ENCODE peak calls at places on chromosomes 12 and 14, in seven cellular contexts. T, B, G, N, A, I and M are unnamed samples.

GRCh38 chr14:29236848-29237247 is 470.3 kb downstream of the FOXG1 start:
- DNase-seq in T (no peak), B (peak; percentile 60), G (no peak), N (no peak), A (no peak), I (peak; percentile 75), M (no peak)

GRCh38 chr14:96151242-96151641 is 53.4 kb upstream of the BDKRB2 start:
- DNase-seq in T (no peak), B (no peak), G (no peak), N (no peak), A (no peak), I (no peak), M (peak; percentile 64)

GRCh38 chr14:105021656-105022275 is 883 bp upstream of the CDCA4 start:
- DNase-seq in T (no peak), B (peak; percentile 30), G (no peak), N (peak; percentile 76), A (peak; percentile 50), I (no peak), M (no peak)

GRCh38 chr12:117111386-117112267 is 12.4 kb upstream of the TESC start:
- DNase-seq in T (no peak), B (no peak), G (no peak), N (no peak), A (peak; percentile 66), I (no peak), M (no peak)

GRCh38 chr14:91681893-91682563 is 49.9 kb downstream of the CATSPERB start:
- DNase-seq in T (no peak), B (no peak), G (no peak), N (no peak), A (no peak), I (no peak), M (no peak)

GRCh38 chr12:75990189-75990912 is 41.2 kb downstream of the PHLDA1 start:
- DNase-seq in T (no peak), B (no peak), G (no peak), N (peak; percentile 37), A (no peak), I (no peak), M (no peak)

GRCh38 chr14:72476657-72477499 is 417.0 kb downstream of the DPF3 start:
- DNase-seq in T (no peak), B (peak; percentile 79), G (peak; percentile 79), N (no peak), A (peak; percentile 81), I (peak; percentile 15), M (no peak)

GRCh38 chr12:112303004-112303403 is 79.2 kb downstream of the HECTD4 start:
- DNase-seq in T (no peak), B (peak; percentile 57), G (peak; percentile 81), N (peak; percentile 67), A (no peak), I (peak; percentile 72), M (no peak)

GRCh38 chr14:75188520-75189267 is 12.3 kb upstream of the TMED10 start:
- DNase-seq in T (no peak), B (no peak), G (no peak), N (no peak), A (no peak), I (no peak), M (no peak)

GRCh38 chr14:72270341-72270740 is 338.1 kb downstream of the RGS6 start:
- DNase-seq in T (no peak), B (no peak), G (no peak), N (no peak), A (no peak), I (no peak), M (no peak)

GRCh38 chr12:45591635-45592034 is 137.9 kb upstream of the ARID2 start:
- DNase-seq in T (no peak), B (no peak), G (no peak), N (no peak), A (no peak), I (no peak), M (no peak)

GRCh38 chr12:93297536-93297935 is 80.2 kb upstream of the NUDT4 start:
- DNase-seq in T (no peak), B (no peak), G (no peak), N (no peak), A (no peak), I (no peak), M (no peak)

GRCh38 chr12:3447318-3447717 is 43.7 kb upstream of the PRMT8 start:
- DNase-seq in T (no peak), B (no peak), G (no peak), N (no peak), A (no peak), I (no peak), M (no peak)

GRCh38 chr12:95718001-95718400 is 72.6 kb downstream of the NTN4 start:
- DNase-seq in T (no peak), B (no peak), G (no peak), N (no peak), A (no peak), I (no peak), M (no peak)

GRCh38 chr14:101083564-101084435 is 180.3 kb upstream of the RTL1 start:
- DNase-seq in T (no peak), B (no peak), G (no peak), N (no peak), A (no peak), I (no peak), M (peak; percentile 68)

GRCh38 chr14:71551291-71551955 is 380.8 kb upstream of the RGS6 start:
- DNase-seq in T (no peak), B (peak; percentile 91), G (no peak), N (no peak), A (no peak), I (peak; percentile 60), M (no peak)

GRCh38 chr12:51832708-51833107 is 15.8 kb downstream of the FIGNL2 start:
- DNase-seq in T (no peak), B (no peak), G (no peak), N (no peak), A (no peak), I (no peak), M (no peak)

GRCh38 chr12:77973579-77973978 is 142.9 kb downstream of the NAV3 start:
- DNase-seq in T (no peak), B (peak; percentile 21), G (no peak), N (no peak), A (no peak), I (no peak), M (no peak)

GRCh38 chr12:82994117-82994516 is 307.4 kb downstream of the TMTC2 start:
- DNase-seq in T (no peak), B (no peak), G (no peak), N (no peak), A (no peak), I (no peak), M (no peak)

GRCh38 chr12:19129486-19130223 is at the start of gene PLEKHA5:
- DNase-seq in T (peak; percentile 35), B (peak; percentile 71), G (peak; percentile 29), N (peak; percentile 48), A (peak; percentile 78), I (peak; percentile 57), M (peak; percentile 88)

GRCh38 chr12:71686658-71687025 is 760 bp downstream of the TMEM19 start:
- DNase-seq in T (no peak), B (peak; percentile 27), G (no peak), N (no peak), A (no peak), I (no peak), M (no peak)

GRCh38 chr14:51443195-51444018 is 203.4 kb downstream of the TMX1 start:
- DNase-seq in T (no peak), B (peak; percentile 78), G (no peak), N (no peak), A (no peak), I (peak; percentile 63), M (no peak)

GRCh38 chr12:129550353-129550752 is 353.5 kb downstream of the TMEM132D start:
- DNase-seq in T (no peak), B (no peak), G (no peak), N (no peak), A (no peak), I (no peak), M (no peak)

GRCh38 chr12:120751389-120751788 is 25.8 kb downstream of the ACADS start:
- DNase-seq in T (no peak), B (no peak), G (no peak), N (no peak), A (no peak), I (no peak), M (no peak)

GRCh38 chr12:22408605-22409004 is 74.1 kb upstream of the ST8SIA1 start:
- DNase-seq in T (no peak), B (no peak), G (no peak), N (no peak), A (peak; percentile 89), I (no peak), M (no peak)

GRCh38 chr14:68956728-68957127 is 22.4 kb downstream of the ACTN1 start:
- DNase-seq in T (no peak), B (peak; percentile 94), G (no peak), N (no peak), A (no peak), I (no peak), M (no peak)

GRCh38 chr12:12521923-12522322 is 40.7 kb downstream of the DUSP16 start:
- DNase-seq in T (no peak), B (no peak), G (no peak), N (no peak), A (no peak), I (no peak), M (no peak)

GRCh38 chr12:98471085-98471484 is 44.3 kb upstream of the TMPO start:
- DNase-seq in T (no peak), B (no peak), G (no peak), N (no peak), A (no peak), I (no peak), M (no peak)

GRCh38 chr12:25648460-25648859 is 95.4 kb upstream of the LMNTD1 start:
- DNase-seq in T (no peak), B (peak; percentile 55), G (no peak), N (peak; percentile 24), A (peak; percentile 50), I (peak; percentile 66), M (no peak)

GRCh38 chr12:49230810-49231209 is 34.1 kb upstream of the TUBA1C start:
- DNase-seq in T (no peak), B (no peak), G (no peak), N (no peak), A (no peak), I (no peak), M (no peak)
- TF ChIP-seq CTCF in T (no peak), B (no peak), G (no peak), N (no peak), A (no peak), I (no peak), M (no peak)

GRCh38 chr12:67422081-67422480 is 152.9 kb downstream of the CAND1 start:
- DNase-seq in T (no peak), B (no peak), G (no peak), N (no peak), A (no peak), I (no peak), M (no peak)
- TF ChIP-seq CTCF in T (no peak), B (no peak), G (no peak), N (no peak), A (no peak), I (no peak), M (no peak)

DNA sequence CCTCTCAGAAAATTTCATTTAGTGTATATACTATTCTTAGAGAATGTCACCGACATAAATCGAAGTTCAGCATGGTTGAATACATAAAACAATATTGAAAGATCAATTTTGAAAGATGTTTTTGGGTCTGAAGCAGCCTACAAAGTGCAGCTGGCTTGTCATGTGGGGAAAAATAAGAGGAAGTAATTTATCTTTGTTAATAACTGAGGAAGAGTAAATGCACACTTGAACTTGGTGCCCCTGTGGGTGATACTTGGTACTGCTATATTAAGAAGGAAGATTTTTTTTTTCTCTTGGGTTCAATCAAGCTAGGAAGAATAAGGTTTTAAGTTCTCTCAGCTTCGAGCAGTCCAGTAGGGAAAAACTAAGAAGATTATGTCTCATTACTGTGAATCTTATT is 661.3 kb downstream of the RPL10L start:
- DNase-seq in T (no peak), B (no peak), G (no peak), N (no peak), A (no peak), I (no peak), M (no peak)
- TF ChIP-seq CTCF in T (no peak), B (peak; percentile 11), G (no peak), N (no peak), A (peak; percentile 25), I (peak; percentile 52), M (peak; percentile 11)

GRCh38 chr12:115946867-115947695 is 330.4 kb downstream of the MED13L start:
- DNase-seq in T (no peak), B (no peak), G (no peak), N (no peak), A (no peak), I (no peak), M (no peak)
- TF ChIP-seq CTCF in T (no peak), B (peak; percentile 57), G (peak; percentile 31), N (peak; percentile 79), A (peak; percentile 24), I (peak; percentile 52), M (peak; percentile 38)